ENCODE peak calls at places on chromosome 6, in eight cellular contexts. P, S, N, G, Z, V, A and H are unnamed samples.

GRCh38 chr6:33088258-33088930 is 12.6 kb downstream of the HLA-DPB1 start:
- DNase-seq in P (no peak), S (no peak), N (no peak), G (no peak), Z (no peak), V (no peak), A (no peak), H (no peak)

GRCh38 chr6:126976263-126976797 is 142.1 kb upstream of the RSPO3 start:
- DNase-seq in P (no peak), S (no peak), N (no peak), G (no peak), Z (no peak), V (no peak), A (no peak), H (no peak)

GRCh38 chr6:122838060-122838780 is 49.2 kb downstream of the SMPDL3A start:
- DNase-seq in P (no peak), S (no peak), N (no peak), G (no peak), Z (peak), V (no peak), A (no peak), H (no peak)

GRCh38 chr6:73854998-73855718 is 159.2 kb downstream of the CD109 start:
- DNase-seq in P (no peak), S (peak), N (no peak), G (peak), Z (peak), V (peak), A (peak), H (peak)

GRCh38 chr6:53920881-53921280 is 126.1 kb downstream of the LRRC1 start:
- DNase-seq in P (no peak), S (no peak), N (no peak), G (no peak), Z (no peak), V (no peak), A (no peak), H (no peak)

GRCh38 chr6:35363293-35363750 is 21.0 kb downstream of the PPARD start:
- DNase-seq in P (no peak), S (no peak), N (no peak), G (no peak), Z (no peak), V (no peak), A (no peak), H (no peak)

GRCh38 chr6:135531954-135532490 is 34.5 kb upstream of the AHI1 start:
- DNase-seq in P (no peak), S (no peak), N (no peak), G (no peak), Z (no peak), V (no peak), A (no peak), H (no peak)

GRCh38 chr6:75437451-75438185 is 56.0 kb downstream of the FILIP1 start:
- DNase-seq in P (no peak), S (no peak), N (no peak), G (no peak), Z (no peak), V (no peak), A (no peak), H (no peak)

GRCh38 chr6:53290547-53291510 is 57.9 kb downstream of the ELOVL5 start:
- DNase-seq in P (no peak), S (no peak), N (no peak), G (no peak), Z (no peak), V (no peak), A (peak), H (no peak)

DNA sequence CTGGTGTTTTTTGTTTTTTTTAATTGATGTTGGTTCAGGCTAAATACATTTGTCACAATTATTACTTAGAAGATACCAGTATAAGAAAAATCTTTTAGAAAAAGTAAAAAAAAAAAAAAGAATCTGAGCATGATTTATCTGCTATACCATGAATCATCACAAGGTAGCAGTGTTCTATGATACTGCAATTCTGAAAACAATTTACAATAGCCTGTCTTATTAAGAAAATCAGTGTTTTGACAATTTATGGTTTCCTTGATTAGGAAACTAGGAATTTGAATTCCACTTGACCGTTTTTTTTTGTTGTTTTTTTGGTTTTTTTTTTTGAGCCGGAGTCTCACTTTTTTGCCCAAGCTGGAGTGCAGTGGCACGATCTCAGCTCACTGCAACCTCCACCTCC is 9.3 kb upstream of the MAK start:
- DNase-seq in P (no peak), S (no peak), N (no peak), G (no peak), Z (no peak), V (no peak), A (no peak), H (no peak)
- TF ChIP-seq CTCF in P (no peak), S (peak), N (no peak), G (peak), Z (peak), V (peak), A (peak), H (no peak)

GRCh38 chr6:18392346-18392877 is 5.3 kb downstream of the RNF144B start:
- DNase-seq in P (no peak), S (no peak), N (no peak), G (no peak), Z (no peak), V (no peak), A (no peak), H (no peak)
- TF ChIP-seq CTCF in P (no peak), S (no peak), N (no peak), G (no peak), Z (no peak), V (no peak), A (no peak), H (no peak)

GRCh38 chr6:29553268-29554057 is 6.1 kb downstream of the UBD start:
- DNase-seq in P (peak), S (no peak), N (peak), G (peak), Z (peak), V (peak), A (peak), H (peak)
- TF ChIP-seq CTCF in P (no peak), S (no peak), N (no peak), G (no peak), Z (no peak), V (peak), A (no peak), H (no peak)

GRCh38 chr6:20403080-20403765 is 1.5 kb downstream of the E2F3 start:
- DNase-seq in P (peak), S (no peak), N (peak), G (peak), Z (peak), V (peak), A (peak), H (peak)
- TF ChIP-seq CTCF in P (no peak), S (no peak), N (no peak), G (no peak), Z (no peak), V (no peak), A (no peak), H (no peak)

GRCh38 chr6:15462717-15463525 is 199.9 kb downstream of the DTNBP1 start:
- DNase-seq in P (no peak), S (no peak), N (no peak), G (no peak), Z (no peak), V (peak), A (no peak), H (no peak)

GRCh38 chr6:15460110-15460727 is 202.6 kb downstream of the DTNBP1 start:
- DNase-seq in P (no peak), S (no peak), N (no peak), G (no peak), Z (no peak), V (no peak), A (no peak), H (no peak)

GRCh38 chr6:15464211-15464725 is 198.6 kb downstream of the DTNBP1 start:
- DNase-seq in P (no peak), S (no peak), N (no peak), G (peak), Z (peak), V (no peak), A (peak), H (peak)

GRCh38 chr6:15457903-15458530 is 204.8 kb downstream of the DTNBP1 start:
- DNase-seq in P (no peak), S (no peak), N (no peak), G (no peak), Z (no peak), V (no peak), A (peak), H (peak)

DNA sequence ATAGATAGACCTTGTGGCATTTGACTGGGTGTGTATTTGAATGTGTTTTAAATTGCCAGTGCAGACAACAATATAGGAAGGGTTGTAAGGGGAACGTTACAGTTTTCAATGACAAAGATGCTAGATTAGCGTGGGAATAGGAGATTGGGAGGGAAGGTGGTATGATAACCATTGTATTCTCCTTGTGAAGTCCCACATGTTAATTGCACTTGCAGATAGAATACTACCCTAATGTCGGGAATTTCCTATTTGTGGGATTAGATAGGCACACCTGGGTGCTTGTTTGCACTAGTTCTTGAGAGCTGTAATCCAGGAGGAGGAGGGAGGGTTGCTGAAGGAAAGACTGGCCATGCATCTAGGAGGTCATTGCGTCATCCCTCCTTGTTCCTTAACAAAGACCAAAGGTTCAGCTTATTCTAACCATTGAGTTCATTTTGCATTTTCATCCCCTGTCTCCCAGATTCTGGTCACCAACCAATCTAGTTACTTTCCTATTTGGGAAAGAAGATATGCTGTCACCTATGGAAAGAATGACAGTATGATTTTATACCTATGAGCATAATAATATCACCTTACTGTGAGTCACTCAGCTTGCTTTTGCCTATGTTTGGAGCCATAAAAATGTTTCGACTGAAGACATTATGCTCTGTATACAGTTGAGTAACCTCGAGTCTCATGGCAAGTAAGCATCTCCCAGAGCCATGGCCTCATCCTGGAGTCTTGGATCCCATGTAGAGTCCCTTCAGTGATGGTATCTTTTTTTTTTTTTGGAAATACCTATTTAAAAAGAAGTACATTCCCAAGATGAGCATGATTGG is 201.5 kb downstream of the DTNBP1 start:
- DNase-seq in P (no peak), S (no peak), N (no peak), G (no peak), Z (no peak), V (no peak), A (no peak), H (no peak)
- TF ChIP-seq CTCF in P (no peak), S (no peak), N (no peak), G (no peak), Z (no peak), V (no peak), A (no peak), H (no peak)

DNA sequence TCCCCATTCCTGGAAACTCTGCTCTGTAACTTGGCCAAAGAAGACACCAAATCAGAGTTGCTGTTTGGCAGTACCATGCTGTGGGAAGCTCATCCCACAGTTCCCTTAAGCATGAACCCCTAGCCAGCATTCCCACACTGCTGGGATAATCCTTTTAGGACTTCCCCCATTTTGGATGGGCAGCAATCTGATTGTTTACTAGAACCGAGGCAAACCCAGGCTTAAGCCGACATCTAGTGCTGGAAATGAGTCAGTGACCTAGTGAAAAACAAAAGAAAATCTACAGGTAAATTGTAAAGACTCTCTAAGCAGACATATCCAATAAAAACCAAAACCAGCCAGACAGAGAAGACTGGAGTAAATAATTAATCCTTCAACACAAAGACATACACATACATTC is 5.2 kb downstream of the DNAH8 start:
- DNase-seq in P (no peak), S (no peak), N (no peak), G (no peak), Z (peak), V (no peak), A (no peak), H (no peak)
- TF ChIP-seq CTCF in P (no peak), S (peak), N (no peak), G (no peak), Z (no peak), V (peak), A (no peak), H (no peak)